ENCODE peak calls at places on chromosomes 3 and 15, in six cellular contexts. V, Q, R, W, K and H are unnamed samples.
A peak's percentile ranks its signal among the peaks of the same experiment; 100 is the strongest.

GRCh38 chr3:90062631-90063200 is 955.3 kb downstream of the EPHA3 start:
- DNase-seq in V (no peak), Q (no peak), R (no peak), W (no peak), K (no peak), H (no peak)

GRCh38 chr15:34721802-34722795 is 32.7 kb downstream of the GJD2 start:
- DNase-seq in V (no peak), Q (peak; percentile 27), R (no peak), W (no peak), K (peak; percentile 7), H (no peak)

GRCh38 chr15:52733696-52734255 is 54.6 kb upstream of the ATOSA start:
- DNase-seq in V (no peak), Q (no peak), R (no peak), W (no peak), K (no peak), H (no peak)

GRCh38 chr3:129587559-129588210 is 18.8 kb downstream of the PLXND1 start:
- DNase-seq in V (no peak), Q (no peak), R (no peak), W (no peak), K (no peak), H (no peak)

GRCh38 chr15:90001683-90002427 is 731 bp downstream of the ZNF710 start:
- DNase-seq in V (peak; percentile 84), Q (peak; percentile 59), R (peak; percentile 46), W (peak; percentile 70), K (peak; percentile 55), H (peak; percentile 67)

GRCh38 chr15:41881925-41882688 is 11.7 kb downstream of the SPTBN5 start:
- DNase-seq in V (no peak), Q (no peak), R (no peak), W (no peak), K (no peak), H (no peak)

GRCh38 chr3:14565791-14566588 is 25.8 kb upstream of the GRIP2 start:
- DNase-seq in V (no peak), Q (no peak), R (no peak), W (no peak), K (no peak), H (no peak)

GRCh38 chr15:44394062-44394461 is 33.4 kb upstream of the CTDSPL2 start:
- DNase-seq in V (no peak), Q (no peak), R (no peak), W (no peak), K (no peak), H (no peak)

GRCh38 chr3:87361271-87361670 is 84.9 kb upstream of the POU1F1 start:
- DNase-seq in V (no peak), Q (no peak), R (no peak), W (no peak), K (no peak), H (no peak)

GRCh38 chr3:195249858-195250464 is 21.0 kb downstream of the XXYLT1 start:
- DNase-seq in V (no peak), Q (peak; percentile 8), R (no peak), W (no peak), K (no peak), H (no peak)

GRCh38 chr15:92603743-92604470 is 51.7 kb downstream of the FAM174B start:
- DNase-seq in V (no peak), Q (no peak), R (no peak), W (no peak), K (no peak), H (no peak)

GRCh38 chr3:59482684-59483083 is 432.9 kb upstream of the CFAP20DC start:
- DNase-seq in V (no peak), Q (no peak), R (no peak), W (no peak), K (no peak), H (no peak)
- H3K9me3 ChIP-seq in V (no peaks in the 10 kb centered on the region), Q (no peaks in the 10 kb centered on the region), R (no peaks in the 10 kb centered on the region), W (no peaks in the 10 kb centered on the region), K (no peaks in the 10 kb centered on the region), H (no peaks in the 10 kb centered on the region)

GRCh38 chr3:20809356-20809755 is 623.4 kb upstream of the SGO1 start:
- DNase-seq in V (no peak), Q (no peak), R (no peak), W (no peak), K (no peak), H (no peak)

GRCh38 chr3:20811006-20811405 is 625.0 kb upstream of the SGO1 start:
- DNase-seq in V (no peak), Q (no peak), R (no peak), W (no peak), K (no peak), H (no peak)

GRCh38 chr3:20811631-20812030 is 625.6 kb upstream of the SGO1 start:
- DNase-seq in V (no peak), Q (no peak), R (no peak), W (no peak), K (no peak), H (no peak)

DNA sequence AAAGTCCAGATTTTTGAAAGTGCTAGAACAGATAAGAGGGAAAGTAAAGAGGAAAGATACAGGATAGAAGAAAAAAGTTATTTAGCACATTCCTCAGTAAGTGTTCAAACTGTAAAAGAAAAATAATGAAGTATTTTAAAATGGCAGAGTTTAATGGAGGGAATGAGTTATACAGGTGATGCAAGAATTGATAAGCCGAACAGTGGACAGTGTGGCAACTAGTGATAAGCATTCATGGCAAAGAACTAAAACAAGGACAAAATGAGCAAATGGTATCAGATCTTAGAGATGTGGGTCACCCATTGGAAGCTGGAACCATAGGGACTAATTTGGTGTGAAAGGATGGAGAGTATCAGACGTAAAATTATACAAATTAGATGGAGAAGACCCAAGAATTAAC is 622.9 kb upstream of the SGO1 start:
- DNase-seq in V (no peak), Q (no peak), R (no peak), W (no peak), K (no peak), H (no peak)
- H3K9me3 ChIP-seq in V (peaks cover 55% of the 10 kb centered on the region), Q (no peaks in the 10 kb centered on the region), R (no peaks in the 10 kb centered on the region), W (peaks cover 14% of the 10 kb centered on the region), K (no peaks in the 10 kb centered on the region), H (no peaks in the 10 kb centered on the region)

GRCh38 chr3:1971780-1972179 is 126.9 kb upstream of the CNTN4 start:
- DNase-seq in V (no peak), Q (no peak), R (no peak), W (no peak), K (no peak), H (no peak)
- H3K9me3 ChIP-seq in V (no peaks in the 10 kb centered on the region), Q (no peaks in the 10 kb centered on the region), R (no peaks in the 10 kb centered on the region), W (no peaks in the 10 kb centered on the region), K (no peaks in the 10 kb centered on the region), H (no peaks in the 10 kb centered on the region)

DNA sequence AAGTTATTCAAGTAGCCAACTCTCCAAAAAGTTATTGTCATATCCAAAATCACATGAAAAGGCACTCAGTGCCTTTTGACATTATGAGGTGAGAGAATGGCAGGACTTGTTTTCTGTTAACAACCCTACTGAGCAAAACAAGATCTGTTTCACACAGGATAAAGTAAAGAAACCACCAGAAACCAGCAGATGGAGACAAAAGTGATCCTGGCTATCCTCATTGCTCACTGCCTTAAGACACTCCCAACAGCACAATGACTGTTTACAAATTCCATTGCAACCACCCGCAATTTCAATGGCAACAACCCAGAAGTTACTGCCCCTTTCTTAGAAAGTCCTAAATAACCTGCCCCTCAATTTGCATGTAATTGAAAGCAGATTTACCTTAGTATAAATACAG is 352.6 kb upstream of the NDN start:
- DNase-seq in V (no peak), Q (no peak), R (no peak), W (no peak), K (no peak), H (no peak)
- H3K9me3 ChIP-seq in V (peaks cover 11% of the 10 kb centered on the region), Q (no peaks in the 10 kb centered on the region), R (no peaks in the 10 kb centered on the region), W (peaks cover 27% of the 10 kb centered on the region), K (no peaks in the 10 kb centered on the region), H (no peaks in the 10 kb centered on the region)

GRCh38 chr3:27464646-27465045 is 19.5 kb downstream of the SLC4A7 start:
- DNase-seq in V (no peak), Q (no peak), R (no peak), W (no peak), K (no peak), H (no peak)
- H3K9me3 ChIP-seq in V (no peaks in the 10 kb centered on the region), Q (no peaks in the 10 kb centered on the region), R (no peaks in the 10 kb centered on the region), W (no peaks in the 10 kb centered on the region), K (no peaks in the 10 kb centered on the region), H (no peaks in the 10 kb centered on the region)

GRCh38 chr3:196754215-196754937 is 14.7 kb downstream of the PAK2 start:
- DNase-seq in V (no peak), Q (no peak), R (no peak), W (no peak), K (no peak), H (no peak)

GRCh38 chr3:196753201-196753600 is 13.5 kb downstream of the PAK2 start:
- DNase-seq in V (no peak), Q (no peak), R (no peak), W (no peak), K (no peak), H (no peak)

GRCh38 chr3:196757876-196758739 is 18.5 kb downstream of the PAK2 start:
- DNase-seq in V (no peak), Q (no peak), R (no peak), W (no peak), K (no peak), H (no peak)

DNA sequence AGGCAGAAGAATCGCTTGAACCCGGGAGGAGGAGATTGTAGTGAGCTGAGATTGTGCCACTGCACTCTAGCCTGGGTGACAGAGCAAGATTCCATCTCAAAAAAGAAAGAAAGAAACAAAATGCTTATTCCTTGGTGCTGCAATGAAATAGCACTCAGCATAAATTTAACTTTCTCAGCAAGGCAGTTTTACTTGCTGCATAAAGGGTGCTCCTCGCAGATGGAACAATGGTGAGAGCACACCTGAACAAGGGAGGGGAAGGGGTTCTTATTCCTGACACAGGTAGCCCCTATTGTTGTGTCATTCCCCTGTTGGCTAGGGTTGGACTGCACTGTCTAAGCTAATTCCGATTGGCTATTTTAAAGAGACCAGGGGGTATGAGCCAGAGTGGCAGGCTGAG is 17.1 kb downstream of the PAK2 start:
- DNase-seq in V (no peak), Q (no peak), R (no peak), W (no peak), K (no peak), H (no peak)
- H3K9me3 ChIP-seq in V (peaks cover 5% of the 10 kb centered on the region), Q (no peaks in the 10 kb centered on the region), R (peaks cover 15% of the 10 kb centered on the region), W (peaks cover 15% of the 10 kb centered on the region), K (no peaks in the 10 kb centered on the region), H (peaks cover 9% of the 10 kb centered on the region)